ENCODE peak calls at places on chromosomes 16 and 17, in six cellular contexts. B, K, H, R, V and I are unnamed samples.

GRCh38 chr17:65547253-65547670 is 14.2 kb downstream of the AXIN2 start:
- DNase-seq in B (peak; percentile 58), K (no peak), H (no peak), R (peak; percentile 44), V (no peak), I (no peak)

GRCh38 chr17:43308999-43309398 is 75.2 kb upstream of the RNU2-1 start:
- DNase-seq in B (no peak), K (no peak), H (peak; percentile 72), R (no peak), V (no peak), I (no peak)

GRCh38 chr16:50448981-50449380 is 80.2 kb upstream of the BRD7 start:
- DNase-seq in B (no peak), K (no peak), H (no peak), R (no peak), V (no peak), I (no peak)

GRCh38 chr17:81609541-81610353 is 27.2 kb downstream of the NPLOC4 start:
- DNase-seq in B (no peak), K (no peak), H (no peak), R (no peak), V (no peak), I (no peak)

GRCh38 chr16:55297910-55298175 is 26.2 kb upstream of the IRX6 start:
- DNase-seq in B (no peak), K (no peak), H (no peak), R (no peak), V (no peak), I (no peak)

GRCh38 chr17:39357488-39357887 is 43.9 kb downstream of the FBXL20 start:
- DNase-seq in B (no peak), K (no peak), H (no peak), R (no peak), V (no peak), I (no peak)

GRCh38 chr16:63457869-63458268 is 1421.6 kb upstream of the CDH8 start:
- DNase-seq in B (no peak), K (no peak), H (no peak), R (no peak), V (no peak), I (no peak)

GRCh38 chr16:11780988-11781680 is 15.9 kb downstream of the ZC3H7A start:
- DNase-seq in B (no peak), K (no peak), H (no peak), R (no peak), V (no peak), I (no peak)

GRCh38 chr16:53090271-53090590 is 35.4 kb downstream of the CHD9 start:
- DNase-seq in B (no peak), K (no peak), H (no peak), R (no peak), V (no peak), I (no peak)

GRCh38 chr16:53093162-53093744 is 38.5 kb downstream of the CHD9 start:
- DNase-seq in B (no peak), K (no peak), H (no peak), R (no peak), V (no peak), I (no peak)

GRCh38 chr16:53089434-53090270 is 34.9 kb downstream of the CHD9 start:
- DNase-seq in B (peak; percentile 66), K (no peak), H (no peak), R (no peak), V (no peak), I (no peak)

GRCh38 chr16:53091508-53092211 is 36.9 kb downstream of the CHD9 start:
- DNase-seq in B (peak; percentile 77), K (peak; percentile 67), H (peak; percentile 72), R (peak; percentile 69), V (peak; percentile 56), I (peak; percentile 82)

GRCh38 chr16:53090591-53091507 is 36.1 kb downstream of the CHD9 start:
- DNase-seq in B (peak; percentile 98), K (peak; percentile 93), H (no peak), R (peak; percentile 94), V (peak; percentile 87), I (peak; percentile 97)
- H3K4me1 ChIP-seq in B (peaks cover 8% of the 10 kb centered on the region), K (peaks cover 82% of the 10 kb centered on the region), H (peaks cover 53% of the 10 kb centered on the region), R (peaks cover 57% of the 10 kb centered on the region), V (peaks cover 82% of the 10 kb centered on the region), I (peaks cover 37% of the 10 kb centered on the region)

DNA sequence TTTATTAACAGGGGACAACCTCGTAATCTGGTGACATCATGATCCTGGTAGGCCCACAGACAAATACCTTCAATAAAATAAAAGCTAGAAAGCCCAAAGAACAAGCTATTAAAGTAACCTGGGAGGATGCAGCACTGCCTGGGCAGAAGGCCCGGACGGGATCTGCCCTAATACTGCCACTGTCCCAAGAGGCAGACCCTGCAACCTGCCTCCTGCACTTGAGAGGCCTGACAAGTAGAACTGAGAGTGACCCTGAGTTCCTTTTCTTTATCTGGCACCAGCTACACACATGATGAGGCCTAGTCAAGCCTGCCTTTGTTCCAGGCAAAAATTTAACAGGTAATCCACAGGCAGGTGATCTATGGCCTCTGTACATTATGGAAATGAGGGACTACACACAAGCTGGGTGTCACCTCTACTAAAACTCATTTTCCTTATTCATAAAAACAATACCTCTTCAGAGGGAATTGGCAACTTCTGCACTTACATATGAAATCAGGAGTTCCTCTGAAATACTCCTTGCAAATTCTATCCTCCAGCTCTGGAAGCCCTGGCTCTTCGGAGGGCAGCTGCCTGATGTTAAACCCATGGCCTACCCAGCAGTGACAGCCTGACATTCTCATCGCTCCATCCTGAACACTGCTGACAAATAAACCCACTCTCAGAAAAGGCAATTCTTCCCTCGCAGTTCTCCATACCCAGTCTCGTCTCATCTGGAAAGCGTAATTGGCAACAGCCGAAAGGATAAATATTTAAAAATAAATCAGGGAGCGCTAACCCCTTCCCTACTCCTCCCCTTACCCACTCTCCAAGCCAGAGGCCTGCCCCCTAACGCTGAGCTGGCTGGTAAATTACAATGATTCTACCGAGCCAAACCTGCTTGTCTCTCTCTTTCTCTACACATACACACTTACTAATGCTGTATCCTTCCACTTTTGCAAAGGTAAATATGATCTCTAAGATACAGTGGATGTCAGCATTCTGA is 2.5 kb upstream of the ZFHX3 start:
- DNase-seq in B (no peak), K (no peak), H (no peak), R (no peak), V (no peak), I (no peak)
- H3K4me1 ChIP-seq in B (peaks cover 17% of the 10 kb centered on the region), K (peaks cover 87% of the 10 kb centered on the region), H (peaks cover 7% of the 10 kb centered on the region), R (peaks cover 70% of the 10 kb centered on the region), V (peaks cover 89% of the 10 kb centered on the region), I (peaks cover 15% of the 10 kb centered on the region)

GRCh38 chr17:17256316-17256715 is 19.3 kb upstream of the FLCN start:
- DNase-seq in B (no peak), K (no peak), H (no peak), R (no peak), V (no peak), I (no peak)
- H3K4me1 ChIP-seq in B (no peaks in the 10 kb centered on the region), K (no peaks in the 10 kb centered on the region), H (no peaks in the 10 kb centered on the region), R (no peaks in the 10 kb centered on the region), V (no peaks in the 10 kb centered on the region), I (peaks cover 3% of the 10 kb centered on the region)

DNA sequence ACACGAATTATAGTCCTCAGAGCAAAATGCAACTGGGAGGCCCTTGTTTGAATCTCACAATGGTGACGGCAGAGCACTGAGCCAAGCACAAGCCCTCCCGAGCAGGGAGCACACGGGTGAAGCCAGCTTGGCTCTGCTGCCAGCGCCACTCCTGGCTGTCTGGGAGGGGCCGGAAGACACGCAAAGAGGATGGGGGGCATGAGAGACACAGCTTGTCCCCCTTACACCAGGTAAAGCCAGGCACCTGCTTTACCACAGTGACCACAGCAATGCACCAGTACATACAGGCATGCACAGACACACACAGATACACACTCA is 90.0 kb downstream of the RBFOX3 start:
- DNase-seq in B (no peak), K (no peak), H (no peak), R (no peak), V (no peak), I (no peak)
- H3K4me1 ChIP-seq in B (no peaks in the 10 kb centered on the region), K (no peaks in the 10 kb centered on the region), H (no peaks in the 10 kb centered on the region), R (no peaks in the 10 kb centered on the region), V (no peaks in the 10 kb centered on the region), I (no peaks in the 10 kb centered on the region)

DNA sequence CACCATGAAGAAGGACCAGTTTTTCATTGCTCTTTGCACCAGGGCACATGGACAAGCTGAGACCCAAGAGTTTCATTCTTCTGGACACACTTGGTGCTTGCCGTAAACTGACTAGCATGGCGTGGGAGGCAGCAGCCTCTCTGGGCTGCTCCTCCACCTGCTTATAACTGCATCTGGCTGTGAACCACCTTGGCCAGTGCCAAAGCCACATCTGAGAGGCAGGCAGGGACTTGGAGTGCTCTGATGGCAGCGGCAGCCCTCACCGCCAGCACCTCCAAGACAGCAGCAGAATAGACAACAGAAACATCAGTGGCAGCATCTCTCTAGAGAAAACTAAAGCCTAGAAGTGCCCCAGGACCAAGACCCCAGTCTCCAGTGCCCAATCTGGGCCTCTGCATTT is 4.7 kb downstream of the KRT37 start:
- DNase-seq in B (no peak), K (no peak), H (no peak), R (no peak), V (no peak), I (no peak)
- H3K4me1 ChIP-seq in B (peaks cover 5% of the 10 kb centered on the region), K (peaks cover 13% of the 10 kb centered on the region), H (no peaks in the 10 kb centered on the region), R (peaks cover 5% of the 10 kb centered on the region), V (no peaks in the 10 kb centered on the region), I (no peaks in the 10 kb centered on the region)

DNA sequence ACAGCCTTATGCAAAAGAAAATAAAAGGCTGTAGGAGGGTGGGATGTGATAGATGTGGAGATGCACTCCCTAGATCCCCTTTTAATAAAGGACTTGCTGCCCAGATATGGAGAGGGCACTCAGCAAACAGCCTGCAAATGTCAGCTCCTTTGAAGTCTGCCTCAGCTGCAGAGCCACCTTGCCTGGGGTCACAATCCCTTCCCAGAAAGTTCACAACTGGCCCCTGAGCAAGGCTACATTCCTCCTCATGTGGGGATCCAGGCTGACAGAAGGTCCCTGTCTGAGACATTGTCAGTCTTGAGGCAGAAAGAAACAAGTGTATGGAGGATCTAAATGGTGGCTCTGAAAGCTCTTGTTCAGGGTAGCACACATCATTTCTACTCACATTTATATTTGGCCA is 36.1 kb downstream of the SLFN11 start:
- DNase-seq in B (no peak), K (no peak), H (no peak), R (no peak), V (no peak), I (no peak)
- H3K4me1 ChIP-seq in B (no peaks in the 10 kb centered on the region), K (no peaks in the 10 kb centered on the region), H (peaks cover 10% of the 10 kb centered on the region), R (peaks cover 6% of the 10 kb centered on the region), V (no peaks in the 10 kb centered on the region), I (no peaks in the 10 kb centered on the region)